ENCODE peak calls at places on chromosomes 7 and 10, in ten cellular contexts. A, G, S, Q, Z, T, Y, C, B and P are unnamed samples.

GRCh38 chr7:27946351-27946750 is 206.4 kb downstream of the TAX1BP1 start:
- DNase-seq in A (no peak), G (no peak), S (no peak), Q (no peak), Z (no peak), T (no peak), Y (no peak), C (no peak), B (no peak), P (no peak)

GRCh38 chr7:27459729-27460048 is 203.0 kb downstream of the HIBADH start:
- DNase-seq in A (no peak), G (no peak), S (peak), Q (no peak), Z (no peak), T (peak), Y (no peak), C (peak), B (no peak), P (peak)

GRCh38 chr7:107697246-107698044 is 36.8 kb downstream of the SLC26A4 start:
- DNase-seq in A (no peak), G (no peak), S (no peak), Q (no peak), Z (peak), T (no peak), Y (no peak), C (no peak), B (no peak), P (no peak)

GRCh38 chr7:42922017-42922753 is 9.8 kb downstream of the PSMA2 start:
- DNase-seq in A (no peak), G (no peak), S (no peak), Q (no peak), Z (no peak), T (no peak), Y (no peak), C (no peak), B (no peak), P (no peak)

GRCh38 chr7:5284304-5285281 is 1.9 kb downstream of the SLC29A4 start:
- DNase-seq in A (no peak), G (peak), S (peak), Q (peak), Z (peak), T (no peak), Y (peak), C (no peak), B (peak), P (no peak)

GRCh38 chr10:108404155-108404554 is 1239.6 kb upstream of the SORCS1 start:
- DNase-seq in A (no peak), G (no peak), S (no peak), Q (no peak), Z (no peak), T (no peak), Y (no peak), C (no peak), B (no peak), P (no peak)

GRCh38 chr7:21944616-21945373 is 904 bp downstream of the CDCA7L start:
- DNase-seq in A (no peak), G (no peak), S (peak), Q (peak), Z (no peak), T (no peak), Y (peak), C (no peak), B (peak), P (no peak)

GRCh38 chr7:95859434-95859833 is 87.1 kb downstream of the DYNC1I1 start:
- DNase-seq in A (peak), G (no peak), S (no peak), Q (peak), Z (peak), T (peak), Y (peak), C (no peak), B (peak), P (peak)

GRCh38 chr10:21953585-21954057 is 49.9 kb downstream of the DNAJC1 start:
- DNase-seq in A (peak), G (no peak), S (peak), Q (no peak), Z (peak), T (peak), Y (peak), C (peak), B (peak), P (peak)

GRCh38 chr10:771647-772046 is 82.2 kb upstream of the DIP2C start:
- DNase-seq in A (no peak), G (no peak), S (no peak), Q (no peak), Z (no peak), T (no peak), Y (no peak), C (no peak), B (no peak), P (no peak)

GRCh38 chr7:81299272-81299671 is 380.4 kb upstream of the SEMA3C start:
- DNase-seq in A (peak), G (no peak), S (peak), Q (no peak), Z (no peak), T (peak), Y (peak), C (peak), B (no peak), P (peak)

GRCh38 chr10:112926906-112927688 is 22.9 kb upstream of the TCF7L2 start:
- DNase-seq in A (no peak), G (no peak), S (no peak), Q (no peak), Z (no peak), T (no peak), Y (no peak), C (no peak), B (no peak), P (no peak)

GRCh38 chr10:77201135-77202111 is 436.2 kb downstream of the KCNMA1 start:
- DNase-seq in A (no peak), G (no peak), S (no peak), Q (no peak), Z (no peak), T (peak), Y (no peak), C (no peak), B (no peak), P (peak)

GRCh38 chr7:134448359-134449229 is 10.3 kb downstream of the AKR1B1 start:
- DNase-seq in A (peak), G (no peak), S (peak), Q (no peak), Z (no peak), T (peak), Y (no peak), C (peak), B (no peak), P (peak)

GRCh38 chr10:95247200-95247880 is 43.5 kb downstream of the PDLIM1 start:
- DNase-seq in A (peak), G (no peak), S (peak), Q (no peak), Z (no peak), T (peak), Y (no peak), C (peak), B (no peak), P (peak)

GRCh38 chr7:6558837-6559236 is 7.6 kb upstream of the GRID2IP start:
- DNase-seq in A (no peak), G (no peak), S (peak), Q (peak), Z (peak), T (peak), Y (peak), C (no peak), B (peak), P (peak)

GRCh38 chr10:34908472-34908871 is 93.4 kb upstream of the PARD3 start:
- DNase-seq in A (peak), G (no peak), S (peak), Q (no peak), Z (peak), T (no peak), Y (peak), C (peak), B (no peak), P (peak)

GRCh38 chr7:1127001-1127400 is 33.0 kb downstream of the ZFAND2A start:
- DNase-seq in A (no peak), G (no peak), S (no peak), Q (no peak), Z (peak), T (no peak), Y (no peak), C (no peak), B (no peak), P (no peak)

GRCh38 chr7:116354546-116355422 is 144.4 kb downstream of the TES start:
- DNase-seq in A (peak), G (no peak), S (peak), Q (peak), Z (peak), T (peak), Y (peak), C (peak), B (no peak), P (peak)

DNA sequence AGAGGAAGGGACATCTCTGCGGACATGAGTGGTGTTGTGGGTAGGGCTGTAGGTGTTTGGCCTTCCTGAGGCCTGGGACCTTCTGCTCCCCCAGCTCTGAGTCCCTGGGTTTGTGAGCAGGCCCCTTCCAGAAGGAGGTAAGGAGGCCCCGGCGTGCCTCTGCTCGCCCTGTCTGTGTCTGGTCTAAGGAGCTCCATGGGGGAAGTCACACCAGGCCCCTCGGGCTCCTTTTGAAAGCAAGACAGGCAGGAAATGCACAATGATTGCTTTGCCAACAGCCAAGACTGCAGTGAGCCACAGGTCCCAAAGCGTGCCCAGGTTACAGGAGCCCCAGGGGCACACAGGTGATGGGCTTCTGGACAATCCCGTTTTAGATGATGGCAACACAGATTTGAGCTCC is 89.5 kb downstream of the FAM53B start:
- DNase-seq in A (no peak), G (no peak), S (no peak), Q (no peak), Z (no peak), T (no peak), Y (no peak), C (no peak), B (no peak), P (no peak)
- H3K4me3 ChIP-seq in A (no peak), G (no peak), S (no peak), Q (no peak), Z (no peak), T (no peak), Y (no peak), C (no peak), B (no peak), P (no peak)

GRCh38 chr10:103111031-103111917 is 81.8 kb downstream of the NT5C2 start:
- DNase-seq in A (no peak), G (peak), S (peak), Q (no peak), Z (no peak), T (peak), Y (no peak), C (peak), B (peak), P (peak)
- TF ChIP-seq CTCF in A (no peak), G (no peak), S (no peak), Q (no peak), Z (no peak), T (no peak), Y (no peak), C (peak), B (no peak), P (no peak)

GRCh38 chr10:14394179-14394578 is 63.5 kb upstream of the FRMD4A start:
- DNase-seq in A (no peak), G (no peak), S (no peak), Q (no peak), Z (no peak), T (no peak), Y (no peak), C (no peak), B (no peak), P (no peak)

GRCh38 chr10:14399641-14400040 is 68.9 kb upstream of the FRMD4A start:
- DNase-seq in A (no peak), G (no peak), S (no peak), Q (no peak), Z (no peak), T (no peak), Y (no peak), C (no peak), B (no peak), P (no peak)

GRCh38 chr10:14397069-14397468 is 66.3 kb upstream of the FRMD4A start:
- DNase-seq in A (peak), G (no peak), S (peak), Q (peak), Z (peak), T (peak), Y (peak), C (peak), B (no peak), P (peak)

GRCh38 chr10:14391342-14391741 is 60.6 kb upstream of the FRMD4A start:
- DNase-seq in A (no peak), G (no peak), S (no peak), Q (no peak), Z (no peak), T (no peak), Y (no peak), C (no peak), B (no peak), P (no peak)

DNA sequence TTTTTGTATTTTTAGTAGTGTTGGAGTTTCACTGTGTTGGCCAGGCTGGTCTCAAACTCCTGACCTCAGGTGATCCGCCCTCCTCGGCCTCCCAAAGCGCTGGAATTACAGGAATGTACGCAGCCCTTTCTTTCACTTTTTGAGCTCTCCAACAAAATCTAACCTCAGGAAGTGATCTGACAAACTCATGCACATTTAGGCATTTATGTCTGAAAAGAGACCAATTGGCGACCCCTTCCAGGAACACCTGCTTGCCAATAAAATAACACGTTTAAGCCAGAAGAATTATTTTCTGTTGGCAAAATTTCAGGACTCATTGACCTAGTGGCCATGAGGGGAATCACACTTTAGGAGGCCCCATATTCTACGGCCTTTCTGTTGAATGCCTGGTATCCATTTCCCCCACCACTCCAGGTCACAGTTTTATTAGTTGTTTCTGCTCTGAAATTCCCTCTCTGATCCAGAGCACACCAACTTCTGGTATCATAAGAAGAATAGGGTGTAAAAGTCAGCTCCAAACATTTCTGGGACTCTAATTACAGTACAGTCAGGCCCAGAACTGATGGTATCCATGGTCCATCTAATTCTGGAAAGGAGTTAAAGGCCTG is 65.8 kb upstream of the FRMD4A start:
- DNase-seq in A (no peak), G (no peak), S (peak), Q (no peak), Z (peak), T (peak), Y (no peak), C (peak), B (no peak), P (peak)
- H3K4me3 ChIP-seq in A (no peak), G (no peak), S (no peak), Q (no peak), Z (no peak), T (no peak), Y (no peak), C (no peak), B (no peak), P (no peak)

GRCh38 chr10:126016156-126016805 is 119.9 kb downstream of the FANK1 start:
- DNase-seq in A (no peak), G (no peak), S (no peak), Q (no peak), Z (no peak), T (no peak), Y (no peak), C (no peak), B (no peak), P (no peak)

GRCh38 chr10:126014309-126014708 is 117.9 kb downstream of the FANK1 start:
- DNase-seq in A (no peak), G (no peak), S (peak), Q (no peak), Z (no peak), T (peak), Y (no peak), C (peak), B (no peak), P (no peak)

GRCh38 chr10:126012485-126012884 is 116.1 kb downstream of the FANK1 start:
- DNase-seq in A (no peak), G (no peak), S (peak), Q (no peak), Z (no peak), T (peak), Y (no peak), C (peak), B (no peak), P (no peak)

GRCh38 chr10:126011995-126012394 is 115.6 kb downstream of the FANK1 start:
- DNase-seq in A (no peak), G (no peak), S (no peak), Q (no peak), Z (no peak), T (no peak), Y (no peak), C (no peak), B (no peak), P (no peak)

GRCh38 chr10:126013489-126014281 is 117.3 kb downstream of the FANK1 start:
- DNase-seq in A (peak), G (no peak), S (peak), Q (peak), Z (no peak), T (peak), Y (peak), C (peak), B (peak), P (peak)
- TF ChIP-seq CTCF in A (no peak), G (no peak), S (no peak), Q (peak), Z (peak), T (no peak), Y (no peak), C (no peak), B (peak), P (no peak)